ENCODE peak calls at places on chromosomes 11 and 22, in nine cellular contexts. O is stimulated activated CD4-positive, alpha-beta T cell treated with anti-CD3 and anti-CD28 coated beads, Interleukin-12 subunit alpha, Interleukin-12 subunit beta, amount 100 ng/mL, for 48 hours; F is effector CD4-positive, alpha-beta T cell; B is vagina; Q is NCI-H2227 treated with DMSO at 0.1 percent for 48 hours; D is iris pigment epithelial cell; G is cerebellum; Y is sciatic nerve; N is Right ventricle myocardium superior. H is an unnamed sample.

GRCh38 chr11:59859695-59860094 is 6.6 kb downstream of the TCN1 start:
- DNase-seq in G (no peak), B (no peak), F (no peak), O (no peak), D (no peak), Y (no peak), N (no peak), Q (no peak), H (peak)

GRCh38 chr22:23200896-23201295 is 20.6 kb downstream of the BCR start:
- DNase-seq in N (no peak), F (no peak), Q (no peak), O (no peak), G (no peak), B (no peak), Y (no peak), D (no peak), H (no peak)

GRCh38 chr11:130999992-131000770 is 83.9 kb upstream of the SNX19 start:
- DNase-seq in B (no peak), O (no peak), F (no peak), N (no peak), Q (peak), Y (no peak), D (peak), G (no peak), H (no peak)

GRCh38 chr11:34348919-34349318 is 8.9 kb downstream of the ABTB2 start:
- DNase-seq in O (no peak), D (no peak), Q (no peak), G (no peak), F (no peak), N (no peak), B (peak), Y (no peak), H (no peak)

GRCh38 chr11:96014234-96014633 is 90.3 kb upstream of the MTMR2 start:
- DNase-seq in F (peak), D (peak), Y (no peak), B (no peak), G (no peak), O (no peak), Q (peak), N (no peak), H (peak)

GRCh38 chr22:39318507-39319283 is 728 bp downstream of the RPL3 start:
- DNase-seq in O (no peak), B (peak), Q (peak), G (peak), N (no peak), F (peak), D (peak), Y (no peak), H (no peak)

GRCh38 chr11:68806931-68807844 is 34.5 kb downstream of the CPT1A start:
- DNase-seq in G (no peak), O (no peak), F (no peak), N (no peak), B (no peak), Y (no peak), Q (no peak), D (peak), H (no peak)

GRCh38 chr11:104968365-104968855 is at the start of gene CASP4:
- DNase-seq in O (no peak), F (no peak), B (no peak), G (no peak), Y (no peak), Q (peak), N (no peak), D (peak), H (peak)

GRCh38 chr11:38416141-38416540 is 1818.1 kb upstream of the RAG2 start:
- DNase-seq in D (no peak), O (no peak), Q (no peak), G (no peak), F (no peak), B (no peak), Y (no peak), N (no peak), H (no peak)

GRCh38 chr11:61153593-61154090 is 7.6 kb downstream of the VPS37C start:
- DNase-seq in Y (no peak), O (no peak), N (no peak), B (no peak), Q (no peak), G (no peak), D (peak), F (no peak), H (no peak)

GRCh38 chr11:43124272-43124920 is 187.4 kb upstream of the API5 start:
- DNase-seq in B (no peak), Y (no peak), D (no peak), Q (no peak), O (no peak), F (no peak), G (no peak), N (no peak), H (no peak)

GRCh38 chr22:30640839-30641430 is 5.4 kb downstream of the SLC35E4 start:
- DNase-seq in Y (no peak), G (no peak), D (no peak), B (no peak), N (no peak), O (no peak), F (no peak), Q (no peak), H (no peak)

GRCh38 chr11:106152013-106152412 is 74.6 kb downstream of the AASDHPPT start:
- DNase-seq in O (no peak), D (peak), N (no peak), F (no peak), Y (no peak), G (no peak), B (no peak), Q (no peak), H (no peak)

GRCh38 chr11:111406589-111406988 is 27.5 kb upstream of the POU2AF1 start:
- DNase-seq in Q (no peak), O (no peak), F (no peak), D (no peak), N (no peak), B (no peak), G (no peak), Y (no peak), H (no peak)

GRCh38 chr11:65927904-65928397 is 8.7 kb downstream of the DRAP1 start:
- DNase-seq in O (peak), G (no peak), D (peak), Y (no peak), N (no peak), B (no peak), F (peak), Q (no peak), H (no peak)

GRCh38 chr11:88418508-88418907 is 81.0 kb upstream of the CTSC start:
- DNase-seq in D (no peak), G (no peak), Q (no peak), O (no peak), Y (no peak), N (no peak), F (no peak), B (no peak), H (no peak)

GRCh38 chr11:33842236-33842915 is 49.5 kb downstream of the LMO2 start:
- DNase-seq in N (no peak), F (no peak), B (no peak), D (no peak), G (no peak), Q (no peak), Y (no peak), O (no peak), H (no peak)

GRCh38 chr22:50060441-50061140 is 2.5 kb upstream of the TTLL8 start:
- DNase-seq in D (no peak), Y (no peak), N (peak), Q (no peak), O (no peak), G (no peak), B (no peak), F (no peak), H (no peak)

GRCh38 chr11:130125638-130126037 is 33.9 kb upstream of the ST14 start:
- DNase-seq in B (no peak), F (no peak), G (no peak), N (no peak), Q (no peak), O (no peak), Y (no peak), D (no peak), H (no peak)

GRCh38 chr11:70745451-70745850 is 347.1 kb downstream of the CTTN start:
- DNase-seq in F (no peak), O (no peak), G (no peak), N (no peak), Y (no peak), D (no peak), Q (no peak), B (no peak), H (no peak)

GRCh38 chr11:93542753-93543246 is 391 bp downstream of the SMCO4 start:
- DNase-seq in F (no peak), B (no peak), O (no peak), Q (no peak), D (no peak), Y (peak), N (no peak), G (no peak), H (no peak)

GRCh38 chr22:44697423-44698179 is 4.4 kb upstream of the PRR5 start:
- DNase-seq in O (peak), F (peak), B (no peak), Q (no peak), D (peak), N (peak), Y (peak), G (peak), H (peak)

H was measured in HL-60.